ENCODE peak calls at places on chromosome 17, in seven cellular contexts. H is suprapubic skin, A is breast epithelium, M is transverse colon, C is vagina, U is sigmoid colon, F is K562. B is an unnamed sample. For H3K27me3, the result is how much of the 10 kb centered on the place peaks cover.

GRCh38 chr17:18004901-18005305 is 32.2 kb downstream of the DRC3 start:
- DNase-seq in H (no peak), U (no peak), C (no peak), M (no peak), A (no peak), F (peak), B (no peak)

GRCh38 chr17:29782917-29783316 is 147.1 kb downstream of the SSH2 start:
- DNase-seq in U (no peak), H (no peak), A (no peak), F (no peak), C (no peak), M (no peak), B (no peak)

GRCh38 chr17:60641810-60642220 is 35.8 kb upstream of the BCAS3 start:
- DNase-seq in A (no peak), U (peak), H (no peak), F (peak), C (no peak), M (peak), B (peak)

GRCh38 chr17:77467513-77467912 is 326.7 kb downstream of the SEC14L1 start:
- DNase-seq in C (no peak), A (no peak), U (no peak), F (no peak), H (no peak), M (no peak), B (no peak)

GRCh38 chr17:74545456-74546230 is at the start of gene CD300C:
- DNase-seq in C (no peak), H (no peak), F (no peak), M (no peak), U (no peak), A (no peak), B (no peak)

GRCh38 chr17:78300962-78301820 is 58.7 kb downstream of the SOCS3 start:
- DNase-seq in A (no peak), M (no peak), C (no peak), H (no peak), F (no peak), U (no peak), B (no peak)

GRCh38 chr17:17749921-17750320 is 68.7 kb downstream of the RAI1 start:
- DNase-seq in A (no peak), C (no peak), F (peak), M (peak), U (no peak), H (no peak), B (no peak)

GRCh38 chr17:78038748-78039288 is 80.3 kb downstream of the TNRC6C start:
- DNase-seq in M (no peak), H (no peak), C (no peak), U (no peak), F (no peak), A (no peak), B (peak)

GRCh38 chr17:1873418-1873817 is 43.6 kb downstream of the RPA1 start:
- DNase-seq in F (no peak), M (no peak), H (no peak), C (no peak), U (no peak), A (no peak), B (no peak)

GRCh38 chr17:5588584-5588983 is 4.3 kb upstream of the NLRP1 start:
- DNase-seq in C (no peak), F (no peak), M (no peak), A (no peak), U (no peak), H (no peak), B (no peak)

GRCh38 chr17:3943240-3943891 is 20.9 kb downstream of the ATP2A3 start:
- DNase-seq in M (no peak), A (no peak), U (no peak), F (no peak), C (no peak), H (no peak), B (no peak)
- H3K27me3 ChIP-seq in M (under half), A (under half), U (under half), F (under half), C (under half), H (under half), B (under half)

GRCh38 chr17:51590071-51590470 is 329.7 kb downstream of the UTP18 start:
- DNase-seq in M (no peak), H (no peak), A (no peak), F (no peak), C (no peak), U (no peak), B (no peak)
- TF ChIP-seq POLR2A in M (no peak), H (no peak), A (no peak), F (no peak), C (no peak), U (no peak), B (no peak)

DNA sequence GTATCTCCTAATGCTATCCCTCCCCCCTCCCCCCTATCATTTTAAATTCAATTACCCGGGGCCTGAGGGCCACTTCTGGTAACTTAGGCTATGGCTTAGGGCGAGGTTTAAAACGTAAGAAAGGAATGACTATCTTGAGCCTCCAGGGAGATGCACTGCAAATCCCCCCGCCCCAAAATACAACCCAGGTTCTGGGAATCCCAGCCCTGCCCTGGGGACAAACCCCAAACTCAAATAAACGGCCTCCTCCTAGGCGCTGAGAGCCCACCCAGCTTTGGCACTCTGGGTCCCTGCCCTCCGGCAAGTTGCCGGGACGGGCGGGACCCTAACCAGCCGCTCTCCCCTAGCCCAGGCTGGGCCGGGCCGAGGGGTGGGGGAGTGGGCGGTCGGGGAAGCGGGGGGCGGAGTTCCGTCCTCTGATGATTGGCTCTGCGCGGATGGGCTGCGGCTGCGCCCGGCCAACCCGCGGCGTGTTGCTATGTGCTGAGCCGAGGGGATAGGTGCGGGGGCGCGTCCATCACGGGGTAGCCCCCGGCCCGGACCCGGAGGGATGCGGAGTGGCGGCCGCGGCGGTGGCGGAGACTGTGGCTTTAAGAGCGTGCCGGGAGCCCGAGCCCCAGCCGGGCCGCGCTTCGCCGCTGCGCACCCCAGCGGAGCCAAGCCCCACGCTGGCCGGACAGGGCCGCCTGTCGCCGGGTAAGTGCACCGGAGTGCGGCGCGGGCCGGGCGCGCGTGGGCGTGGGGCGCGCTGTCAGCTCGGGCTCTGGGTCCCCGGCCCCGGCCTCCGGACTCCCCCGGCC is at the start of gene YPEL2:
- DNase-seq in C (peak), H (peak), F (peak), U (peak), M (peak), A (peak), B (peak)
- TF ChIP-seq POLR2AphosphoS5 in C (peak), H (no peak), F (no peak), U (peak), M (peak), A (peak), B (peak)

DNA sequence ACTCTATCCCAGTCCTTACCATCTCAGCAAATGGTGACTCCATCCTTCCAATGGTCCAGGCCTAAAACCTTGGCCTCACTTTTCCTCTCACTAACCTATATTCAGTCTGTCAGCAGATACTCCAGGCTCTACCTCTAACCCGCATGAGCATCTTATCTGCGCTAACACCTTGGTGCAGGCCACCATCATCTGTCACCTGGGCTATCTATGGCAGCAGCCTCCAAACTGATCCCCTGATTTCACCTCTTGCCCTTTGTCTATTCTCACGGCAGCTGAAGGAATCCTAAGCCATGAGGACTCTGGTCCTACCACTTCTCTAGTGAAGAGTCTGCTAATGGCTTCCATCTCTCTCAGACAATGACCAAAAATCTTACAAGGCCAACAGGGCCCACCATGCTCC is 57.9 kb upstream of the CCL1 start:
- DNase-seq in C (no peak), H (no peak), F (no peak), A (no peak), M (no peak), U (no peak), B (no peak)
- H3K27me3 ChIP-seq in C (under half), H (half or more), F (under half), A (under half), M (under half), U (under half), B (under half)

DNA sequence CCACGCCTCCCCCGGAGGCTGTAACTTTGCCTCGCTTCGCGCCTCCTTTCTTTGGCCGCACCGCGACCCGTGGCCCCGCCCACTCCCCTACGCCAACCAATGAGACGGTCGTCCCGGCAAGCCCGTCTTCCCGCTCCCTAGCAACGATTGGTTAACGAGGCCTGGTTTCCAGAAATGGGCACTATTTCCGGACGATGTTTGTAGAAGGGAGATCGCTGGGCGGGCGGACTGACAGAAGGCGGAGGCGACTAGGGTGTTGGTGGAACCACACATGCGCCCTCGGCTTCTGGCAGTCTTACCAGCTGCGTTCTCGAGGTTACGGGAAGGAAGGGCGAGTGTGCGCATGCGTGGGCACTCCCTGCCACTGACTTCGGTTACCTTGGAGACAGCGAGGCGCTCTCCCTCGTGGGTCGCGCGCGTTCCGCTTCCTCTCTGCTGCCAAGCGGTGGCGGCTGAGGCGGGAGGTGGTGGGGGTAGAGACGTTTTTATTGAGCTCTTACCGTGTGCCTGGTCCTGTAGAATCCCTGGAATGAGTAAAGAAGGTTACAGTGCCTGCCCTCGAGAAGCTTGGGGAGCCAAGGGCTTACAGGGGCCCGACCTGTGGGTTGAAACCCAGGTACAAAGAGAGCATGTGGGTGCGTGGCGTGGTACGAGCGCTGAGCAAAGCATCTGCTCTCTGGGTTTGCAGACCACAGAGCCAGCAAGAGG is 447 bp upstream of the MAP3K14 start:
- DNase-seq in F (peak), H (peak), U (peak), M (peak), C (peak), A (peak), B (peak)
- TF ChIP-seq POLR2A in F (peak), H (no peak), U (peak), M (peak), C (no peak), A (no peak), B (no peak)

GRCh38 chr17:73305845-73306836 is 5.7 kb downstream of the CDC42EP4 start:
- DNase-seq in C (no peak), H (no peak), M (no peak), F (no peak), U (no peak), A (no peak), B (no peak)
- TF ChIP-seq POLR2AphosphoS5 in C (no peak), H (no peak), M (no peak), F (no peak), U (no peak), A (no peak), B (no peak)